ENCODE peak calls at places on chromosomes 1 and 21, in four cellular contexts. C, O, L and Y are unnamed samples.

GRCh38 chr1:86499987-86500593 is 31.4 kb downstream of the CLCA1 start:
- DNase-seq in C (peak), O (no peak), L (no peak), Y (peak)

GRCh38 chr1:52973843-52974242 is 46.8 kb downstream of the SCP2 start:
- DNase-seq in C (no peak), O (no peak), L (no peak), Y (no peak)

GRCh38 chr1:203306089-203306969 is 1.0 kb downstream of the BTG2 start:
- DNase-seq in C (peak), O (no peak), L (no peak), Y (peak)

GRCh38 chr1:93770640-93771039 is 89.0 kb upstream of the BCAR3 start:
- DNase-seq in C (no peak), O (no peak), L (no peak), Y (no peak)

GRCh38 chr1:232648316-232648715 is 18.4 kb upstream of the SIPA1L2 start:
- DNase-seq in C (no peak), O (no peak), L (no peak), Y (no peak)

GRCh38 chr1:10424034-10424433 is 6.2 kb upstream of the CENPS start:
- DNase-seq in C (no peak), O (no peak), L (no peak), Y (peak)

GRCh38 chr1:91948501-91949355 is 473 bp upstream of the BRDT start:
- DNase-seq in C (no peak), O (no peak), L (no peak), Y (no peak)

GRCh38 chr1:182687361-182687760 is 3.0 kb upstream of the RGS8 start:
- DNase-seq in C (no peak), O (no peak), L (no peak), Y (no peak)

GRCh38 chr1:226643701-226644540 is 95.2 kb downstream of the ITPKB start:
- DNase-seq in C (no peak), O (no peak), L (peak), Y (no peak)

GRCh38 chr1:20008391-20008841 is 29.0 kb upstream of the PLA2G2A start:
- DNase-seq in C (no peak), O (no peak), L (no peak), Y (no peak)

GRCh38 chr1:230084408-230085177 is 17.6 kb downstream of the GALNT2 start:
- DNase-seq in C (peak), O (no peak), L (no peak), Y (peak)

GRCh38 chr1:208691012-208691411 is 446.8 kb upstream of the PLXNA2 start:
- DNase-seq in C (no peak), O (no peak), L (no peak), Y (no peak)

GRCh38 chr1:3312894-3313578 is 141.4 kb upstream of the ARHGEF16 start:
- DNase-seq in C (peak), O (no peak), L (no peak), Y (no peak)

GRCh38 chr1:50308883-50309282 is 114.4 kb downstream of the DMRTA2 start:
- DNase-seq in C (peak), O (peak), L (no peak), Y (peak)

GRCh38 chr1:80417651-80418050 is 1383.1 kb upstream of the ADGRL2 start:
- DNase-seq in C (no peak), O (no peak), L (no peak), Y (no peak)

GRCh38 chr1:28822779-28823178 is 10.8 kb downstream of the OPRD1 start:
- DNase-seq in C (no peak), O (no peak), L (no peak), Y (peak)

GRCh38 chr1:153506831-153507413 is 28.9 kb downstream of the S100A6 start:
- DNase-seq in C (peak), O (no peak), L (no peak), Y (no peak)

GRCh38 chr1:162722036-162722435 is 68.5 kb upstream of the HSD17B7 start:
- DNase-seq in C (no peak), O (no peak), L (no peak), Y (no peak)

GRCh38 chr21:29433366-29434059 is 134.8 kb downstream of the BACH1 start:
- DNase-seq in C (no peak), O (no peak), L (no peak), Y (no peak)

GRCh38 chr1:105872761-105873286 is 1183.7 kb upstream of the PRMT6 start:
- DNase-seq in C (no peak), O (no peak), L (no peak), Y (no peak)

GRCh38 chr1:65224681-65225091 is 76.7 kb downstream of the AK4 start:
- DNase-seq in C (no peak), O (no peak), L (no peak), Y (no peak)

GRCh38 chr1:172724746-172725613 is 66.1 kb downstream of the FASLG start:
- DNase-seq in C (no peak), O (no peak), L (peak), Y (no peak)

GRCh38 chr1:210143465-210144062 is 89.0 kb upstream of the SERTAD4 start:
- DNase-seq in C (peak), O (peak), L (no peak), Y (peak)

GRCh38 chr1:240967070-240967724 is 355.2 kb upstream of the GREM2 start:
- DNase-seq in C (peak), O (no peak), L (no peak), Y (no peak)

GRCh38 chr1:31058012-31058411 is 7.5 kb downstream of the PUM1 start:
- DNase-seq in C (no peak), O (no peak), L (no peak), Y (no peak)

GRCh38 chr1:54125671-54126070 is 27.1 kb downstream of the CDCP2 start:
- DNase-seq in C (peak), O (no peak), L (no peak), Y (no peak)

GRCh38 chr1:225848044-225848955 is 33.9 kb downstream of the TMEM63A start:
- DNase-seq in C (no peak), O (no peak), L (peak), Y (no peak)

GRCh38 chr1:31934706-31935629 is 3.2 kb downstream of the PTP4A2 start:
- DNase-seq in C (no peak), O (no peak), L (no peak), Y (no peak)

GRCh38 chr1:2569060-2569459 is 12.9 kb downstream of the TNFRSF14 start:
- DNase-seq in C (no peak), O (no peak), L (no peak), Y (no peak)

GRCh38 chr1:16324456-16324890 is 27.8 kb downstream of the FBXO42 start:
- DNase-seq in C (no peak), O (no peak), L (no peak), Y (no peak)

GRCh38 chr1:221777434-221778072 is 35.7 kb upstream of the DUSP10 start:
- DNase-seq in C (no peak), O (no peak), L (peak), Y (no peak)

GRCh38 chr21:15992171-15992570 is 262.4 kb downstream of the USP25 start:
- DNase-seq in C (no peak), O (no peak), L (no peak), Y (no peak)

GRCh38 chr1:92933459-92933858 is 27.8 kb downstream of the DIPK1A start:
- DNase-seq in C (no peak), O (no peak), L (no peak), Y (no peak)

GRCh38 chr1:7905262-7905661 is 35.4 kb downstream of the TNFRSF9 start:
- DNase-seq in C (no peak), O (no peak), L (no peak), Y (no peak)

GRCh38 chr1:18530567-18531502 is 50.1 kb downstream of the KLHDC7A start:
- DNase-seq in C (peak), O (peak), L (no peak), Y (peak)

GRCh38 chr1:1435911-1436633 is 582 bp downstream of the VWA1 start:
- DNase-seq in C (no peak), O (no peak), L (no peak), Y (peak)

GRCh38 chr1:12573015-12573825 is 44.8 kb downstream of the DHRS3 start:
- DNase-seq in C (no peak), O (no peak), L (no peak), Y (no peak)

GRCh38 chr1:6350416-6351088 is 43.0 kb downstream of the ACOT7 start:
- DNase-seq in C (no peak), O (no peak), L (no peak), Y (peak)

GRCh38 chr1:246267896-246268295 is 239.2 kb downstream of the SMYD3 start:
- DNase-seq in C (no peak), O (no peak), L (no peak), Y (no peak)

GRCh38 chr1:107530543-107530942 is 389.7 kb downstream of the NTNG1 start:
- DNase-seq in C (no peak), O (no peak), L (no peak), Y (no peak)
- TF ChIP-seq TCF12 in C (no peak), O (no peak), L (no peak), Y (no peak)

GRCh38 chr1:190179817-190180216 is 297.8 kb downstream of the BRINP3 start:
- DNase-seq in C (peak), O (no peak), L (no peak), Y (no peak)

GRCh38 chr1:190178827-190179226 is 298.8 kb downstream of the BRINP3 start:
- DNase-seq in C (no peak), O (no peak), L (no peak), Y (no peak)

GRCh38 chr1:190183588-190183987 is 294.1 kb downstream of the BRINP3 start:
- DNase-seq in C (no peak), O (no peak), L (no peak), Y (no peak)
- TF ChIP-seq TCF12 in C (no peak), O (no peak), L (no peak), Y (no peak)

DNA sequence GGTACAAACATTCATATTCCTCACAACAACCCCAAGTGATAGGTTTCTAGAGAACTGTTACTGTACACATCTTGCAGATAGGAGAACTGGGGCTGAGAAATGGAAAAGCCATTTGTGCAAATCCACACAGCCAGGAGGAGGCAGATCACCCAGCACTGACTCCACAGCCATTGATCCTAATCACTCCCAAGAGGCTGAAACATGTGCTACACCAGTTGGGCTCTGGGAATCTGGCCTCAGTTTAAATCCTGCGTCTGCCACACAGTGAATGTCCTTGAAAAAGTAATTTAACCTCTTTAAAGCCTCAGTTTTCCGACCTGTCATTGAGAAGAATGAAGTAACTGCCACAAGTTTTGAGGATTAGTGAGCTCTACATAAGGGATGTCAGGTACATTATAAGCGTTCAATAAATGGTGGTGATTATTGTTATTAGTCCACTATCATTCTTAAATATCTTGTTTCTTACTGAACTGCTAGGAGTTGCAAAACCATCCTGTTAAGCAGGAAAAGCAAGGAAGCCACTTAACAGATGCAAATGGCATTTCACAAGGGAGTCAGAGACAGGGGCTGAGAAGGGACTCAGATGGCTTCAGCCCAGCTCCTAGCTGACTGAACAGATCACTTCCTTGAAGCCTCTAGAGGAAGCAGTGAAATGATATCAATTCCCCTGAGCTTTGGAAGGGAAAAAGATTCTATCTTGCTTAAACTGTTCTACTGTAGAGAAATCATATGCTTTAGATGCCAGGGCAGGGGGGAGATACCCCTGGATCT is 151.3 kb downstream of the ST6GALNAC5 start:
- DNase-seq in C (no peak), O (peak), L (no peak), Y (no peak)
- TF ChIP-seq TCF12 in C (no peak), O (no peak), L (no peak), Y (no peak)

DNA sequence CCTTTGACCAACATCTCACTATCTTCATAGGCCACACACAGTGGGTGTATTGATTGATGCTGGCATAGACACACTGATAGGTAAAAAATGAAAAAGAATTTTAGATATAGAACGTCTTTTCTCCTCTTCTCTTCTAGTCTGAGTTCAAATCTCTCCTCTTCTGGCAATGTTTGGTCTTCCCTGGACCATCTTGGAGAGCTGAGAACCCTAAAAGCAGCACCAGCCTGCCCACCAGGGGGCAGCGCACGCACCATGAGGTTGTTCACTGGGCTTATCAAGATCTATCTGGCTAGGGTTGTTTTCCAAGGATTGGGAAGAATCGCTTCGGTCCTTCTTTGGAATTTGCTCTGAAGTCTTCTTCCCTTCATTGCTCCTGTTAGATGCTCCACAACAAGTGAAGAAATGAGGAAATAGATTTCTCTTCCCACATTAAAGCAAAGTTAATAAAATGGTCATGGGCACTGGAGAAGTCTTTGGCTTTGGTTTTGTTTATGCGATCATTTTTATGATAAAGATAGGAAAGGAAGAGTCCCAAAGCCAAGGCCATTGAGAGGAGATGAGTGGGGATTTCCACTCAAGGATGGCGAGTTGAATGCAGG is 104.0 kb upstream of the OLIG2 start:
- DNase-seq in C (no peak), O (peak), L (no peak), Y (no peak)
- TF ChIP-seq TCF12 in C (no peak), O (no peak), L (no peak), Y (no peak)

GRCh38 chr21:44300262-44300959 is 558 bp downstream of the PFKL start:
- DNase-seq in C (peak), O (peak), L (no peak), Y (peak)
- TF ChIP-seq TCF12 in C (peak), O (no peak), L (no peak), Y (no peak)

GRCh38 chr1:70768211-70768610 is 279.4 kb downstream of the PTGER3 start:
- DNase-seq in C (no peak), O (no peak), L (no peak), Y (no peak)

GRCh38 chr1:70767377-70767776 is 280.2 kb downstream of the PTGER3 start:
- DNase-seq in C (no peak), O (no peak), L (no peak), Y (no peak)

GRCh38 chr1:70760170-70760569 is 287.4 kb downstream of the PTGER3 start:
- DNase-seq in C (no peak), O (no peak), L (no peak), Y (no peak)

GRCh38 chr1:70762386-70762785 is 285.2 kb downstream of the PTGER3 start:
- DNase-seq in C (no peak), O (no peak), L (no peak), Y (no peak)

DNA sequence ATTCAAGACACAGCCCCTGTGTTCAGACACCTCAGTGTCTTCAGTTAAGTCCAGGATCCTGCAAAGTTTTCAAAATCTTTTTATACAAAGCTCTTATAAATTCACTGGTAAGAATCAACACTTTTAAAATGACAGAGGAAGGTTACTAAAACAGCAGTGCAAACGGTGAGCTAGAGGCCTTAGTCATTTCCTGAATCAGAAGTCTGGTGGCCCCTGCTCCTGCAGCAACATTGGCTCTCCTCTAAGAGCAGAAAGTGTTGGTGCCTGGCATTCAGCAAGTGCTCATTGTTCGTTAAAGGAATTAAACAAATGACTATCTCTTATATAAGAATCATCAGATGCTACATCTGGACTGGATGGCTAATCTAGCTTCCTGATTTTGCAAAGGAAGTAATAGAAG is 282.9 kb downstream of the PTGER3 start:
- DNase-seq in C (no peak), O (no peak), L (no peak), Y (no peak)
- TF ChIP-seq TCF12 in C (no peak), O (no peak), L (no peak), Y (peak)

DNA sequence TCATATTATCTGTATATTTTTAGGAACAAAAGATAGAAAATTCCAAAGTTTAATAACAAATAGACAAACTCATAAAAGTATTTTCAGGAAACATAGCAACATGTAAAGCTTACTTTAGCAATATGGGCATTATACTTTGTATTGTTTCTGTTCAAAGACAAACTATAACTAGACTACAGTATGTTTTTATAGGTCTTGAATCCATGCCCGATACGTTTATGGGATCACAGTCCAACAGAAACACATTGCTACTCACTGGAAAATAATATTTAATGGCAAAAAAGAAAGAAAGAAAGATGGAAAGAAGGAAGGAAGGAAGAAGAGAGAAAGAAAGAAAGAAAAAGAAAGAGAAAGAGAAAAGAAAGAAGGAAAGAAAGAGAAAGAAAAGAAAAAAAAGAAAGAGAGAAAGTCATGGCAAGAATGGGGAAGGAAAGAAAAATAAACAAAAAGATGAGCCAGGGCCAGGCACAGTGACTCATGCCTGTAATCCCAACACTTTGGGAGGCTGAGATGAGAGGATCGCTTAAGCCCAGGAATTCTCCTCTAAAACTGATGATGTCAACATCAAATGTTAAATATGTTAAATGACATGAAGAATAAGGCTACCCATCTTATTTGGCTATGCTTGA is 32.7 kb downstream of the TM2D1 start:
- DNase-seq in C (no peak), O (no peak), L (no peak), Y (no peak)
- TF ChIP-seq TCF12 in C (no peak), O (no peak), L (no peak), Y (no peak)

GRCh38 chr21:41839387-41840000 is 39.6 kb downstream of the PRDM15 start:
- DNase-seq in C (no peak), O (no peak), L (no peak), Y (no peak)

GRCh38 chr21:41835711-41836154 is 43.4 kb downstream of the PRDM15 start:
- DNase-seq in C (no peak), O (no peak), L (no peak), Y (no peak)

GRCh38 chr21:41834926-41835663 is 44.0 kb downstream of the PRDM15 start:
- DNase-seq in C (no peak), O (no peak), L (no peak), Y (no peak)

GRCh38 chr21:41836166-41837015 is 42.8 kb downstream of the PRDM15 start:
- DNase-seq in C (no peak), O (no peak), L (no peak), Y (no peak)

DNA sequence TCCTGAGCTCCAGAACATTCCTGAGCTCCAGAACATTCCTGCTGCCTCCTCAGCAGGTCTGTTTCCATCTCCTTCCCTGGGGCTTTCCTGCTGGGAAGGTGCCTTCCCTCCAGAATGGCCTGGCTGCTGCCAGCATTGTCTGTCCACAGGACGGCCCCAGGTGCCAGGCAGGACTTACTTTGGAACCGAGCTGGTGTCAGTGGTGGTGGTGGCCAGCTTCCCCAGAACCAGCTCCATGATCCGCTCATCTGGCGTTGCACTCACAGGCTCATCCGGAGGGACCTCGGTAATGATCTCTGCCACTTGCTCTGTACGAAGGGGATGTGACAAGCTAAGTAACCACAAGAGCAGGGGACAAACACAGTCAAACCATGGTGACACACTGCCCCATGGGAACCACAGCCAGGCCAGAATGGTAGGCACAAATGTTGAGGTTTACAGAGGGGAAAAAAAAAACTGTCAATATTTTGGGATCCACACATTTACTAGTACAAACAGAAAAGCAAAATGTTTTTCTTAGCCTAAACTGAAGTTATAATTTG is 41.3 kb downstream of the PRDM15 start:
- DNase-seq in C (no peak), O (no peak), L (no peak), Y (no peak)
- TF ChIP-seq TCF12 in C (no peak), O (no peak), L (no peak), Y (no peak)